ENCODE peak calls at places on chromosome 4, in four cellular contexts. One of them, this sample, is unnamed.

GRCh38 chr4:4866124-4866832 is 6.8 kb downstream of the MSX1 start:
- DNase-seq in esophagus muscularis mucosa: no peak
- DNase-seq in upper lobe of right lung: no peak
- DNase-seq in H9: no peak
- DNase-seq in this sample: no peak

GRCh38 chr4:139951051-139951450 is 202.9 kb downstream of the MAML3 start:
- DNase-seq in esophagus muscularis mucosa: no peak
- DNase-seq in H9: no peak
- DNase-seq in upper lobe of right lung: no peak
- DNase-seq in this sample: no peak

GRCh38 chr4:20028694-20029093 is 223.0 kb upstream of the SLIT2 start:
- DNase-seq in upper lobe of right lung: no peak
- DNase-seq in H9: no peak
- DNase-seq in esophagus muscularis mucosa: no peak
- DNase-seq in this sample: no peak

GRCh38 chr4:153474251-153474650 is 8.1 kb downstream of the TMEM131L start:
- DNase-seq in esophagus muscularis mucosa: no peak
- DNase-seq in upper lobe of right lung: no peak
- DNase-seq in H9: no peak
- DNase-seq in this sample: no peak

GRCh38 chr4:150007512-150007911 is 70.7 kb upstream of the DCLK2 start:
- DNase-seq in H9: no peak
- DNase-seq in upper lobe of right lung: no peak
- DNase-seq in esophagus muscularis mucosa: no peak
- DNase-seq in this sample: no peak

GRCh38 chr4:105843941-105844340 is 51.3 kb upstream of the NPNT start:
- DNase-seq in H9: no peak
- DNase-seq in upper lobe of right lung: no peak
- DNase-seq in esophagus muscularis mucosa: no peak
- DNase-seq in this sample: no peak

GRCh38 chr4:107838138-107838618 is 13.4 kb downstream of the SGMS2 start:
- DNase-seq in esophagus muscularis mucosa: no peak
- DNase-seq in upper lobe of right lung: no peak
- DNase-seq in H9: no peak
- DNase-seq in this sample: no peak

GRCh38 chr4:58809366-58809765 is 1699.2 kb upstream of the IGFBP7 start:
- DNase-seq in H9: no peak
- DNase-seq in upper lobe of right lung: no peak
- DNase-seq in esophagus muscularis mucosa: no peak
- DNase-seq in this sample: no peak

GRCh38 chr4:11773798-11774197 is 345.1 kb upstream of the HS3ST1 start:
- DNase-seq in esophagus muscularis mucosa: no peak
- DNase-seq in H9: no peak
- DNase-seq in upper lobe of right lung: no peak
- DNase-seq in this sample: no peak

GRCh38 chr4:110400071-110400470 is 75.9 kb upstream of the ENPEP start:
- DNase-seq in upper lobe of right lung: no peak
- DNase-seq in esophagus muscularis mucosa: no peak
- DNase-seq in H9: no peak
- DNase-seq in this sample: no peak

GRCh38 chr4:16227462-16227868 is 1.2 kb upstream of the TAPT1 start:
- DNase-seq in esophagus muscularis mucosa: no peak
- DNase-seq in upper lobe of right lung: peak; percentile 65
- DNase-seq in H9: no peak
- DNase-seq in this sample: no peak

GRCh38 chr4:75099321-75099720 is 166.4 kb downstream of the PARM1 start:
- DNase-seq in H9: no peak
- DNase-seq in upper lobe of right lung: no peak
- DNase-seq in esophagus muscularis mucosa: no peak
- DNase-seq in this sample: no peak

GRCh38 chr4:48341776-48342558 is 638 bp downstream of the SLAIN2 start:
- DNase-seq in upper lobe of right lung: peak; percentile 83
- DNase-seq in H9: peak; percentile 67
- DNase-seq in esophagus muscularis mucosa: no peak
- DNase-seq in this sample: no peak

GRCh38 chr4:53169695-53170617 is 195.9 kb downstream of the SCFD2 start:
- DNase-seq in esophagus muscularis mucosa: no peak
- DNase-seq in H9: no peak
- DNase-seq in upper lobe of right lung: no peak
- DNase-seq in this sample: no peak

GRCh38 chr4:106201373-106201772 is 114.6 kb downstream of the TBCK start:
- DNase-seq in upper lobe of right lung: no peak
- DNase-seq in H9: no peak
- DNase-seq in esophagus muscularis mucosa: no peak
- DNase-seq in this sample: no peak

GRCh38 chr4:62243895-62244294 is 1043.8 kb downstream of the ADGRL3 start:
- DNase-seq in H9: no peak
- DNase-seq in upper lobe of right lung: no peak
- DNase-seq in esophagus muscularis mucosa: no peak
- DNase-seq in this sample: no peak

GRCh38 chr4:125401784-125402183 is 87.0 kb downstream of the FAT4 start:
- DNase-seq in esophagus muscularis mucosa: no peak
- DNase-seq in upper lobe of right lung: no peak
- DNase-seq in H9: no peak
- DNase-seq in this sample: no peak

GRCh38 chr4:178148106-178148505 is 705.9 kb upstream of the AGA start:
- DNase-seq in upper lobe of right lung: no peak
- DNase-seq in H9: no peak
- DNase-seq in esophagus muscularis mucosa: no peak
- DNase-seq in this sample: no peak

GRCh38 chr4:5361968-5362367 is 310.7 kb downstream of the STK32B start:
- DNase-seq in H9: no peak
- DNase-seq in esophagus muscularis mucosa: no peak
- DNase-seq in upper lobe of right lung: no peak
- DNase-seq in this sample: no peak

GRCh38 chr4:107734120-107734519 is 14.1 kb upstream of the PAPSS1 start:
- DNase-seq in upper lobe of right lung: no peak
- DNase-seq in H9: peak; percentile 52
- DNase-seq in esophagus muscularis mucosa: no peak
- DNase-seq in this sample: no peak

GRCh38 chr4:15653864-15654391 is 1.2 kb downstream of the FBXL5 start:
- DNase-seq in esophagus muscularis mucosa: no peak
- DNase-seq in H9: no peak
- DNase-seq in upper lobe of right lung: no peak
- DNase-seq in this sample: no peak

GRCh38 chr4:106502106-106502699 is 133.6 kb upstream of the GIMD1 start:
- DNase-seq in H9: peak; percentile 68
- DNase-seq in esophagus muscularis mucosa: no peak
- DNase-seq in upper lobe of right lung: peak; percentile 73
- DNase-seq in this sample: peak; percentile 64

GRCh38 chr4:128461300-128462103 is 173.9 kb upstream of the PGRMC2 start:
- DNase-seq in esophagus muscularis mucosa: no peak
- DNase-seq in H9: no peak
- DNase-seq in upper lobe of right lung: no peak
- DNase-seq in this sample: no peak

GRCh38 chr4:1080961-1081688 is 32.2 kb downstream of the RNF212 start:
- DNase-seq in upper lobe of right lung: no peak
- DNase-seq in H9: peak; percentile 46
- DNase-seq in esophagus muscularis mucosa: no peak
- DNase-seq in this sample: no peak

GRCh38 chr4:85762204-85762884 is 287.4 kb downstream of the ARHGAP24 start:
- DNase-seq in H9: no peak
- DNase-seq in esophagus muscularis mucosa: no peak
- DNase-seq in upper lobe of right lung: no peak
- DNase-seq in this sample: no peak

GRCh38 chr4:146134761-146135160 is 40.8 kb upstream of the LSM6 start:
- DNase-seq in esophagus muscularis mucosa: no peak
- DNase-seq in H9: no peak
- DNase-seq in upper lobe of right lung: no peak
- DNase-seq in this sample: no peak

GRCh38 chr4:52982246-52982950 is 120.3 kb downstream of the RASL11B start:
- DNase-seq in upper lobe of right lung: no peak
- DNase-seq in H9: no peak
- DNase-seq in esophagus muscularis mucosa: no peak
- DNase-seq in this sample: no peak

GRCh38 chr4:26574563-26574962 is 9.3 kb upstream of the TBC1D19 start:
- DNase-seq in upper lobe of right lung: no peak
- DNase-seq in H9: no peak
- DNase-seq in esophagus muscularis mucosa: no peak
- DNase-seq in this sample: no peak

GRCh38 chr4:73615613-73616012 is 4.6 kb downstream of the RASSF6 start:
- DNase-seq in upper lobe of right lung: no peak
- DNase-seq in esophagus muscularis mucosa: no peak
- DNase-seq in H9: peak; percentile 83
- DNase-seq in this sample: no peak

GRCh38 chr4:7974425-7974824 is 34.8 kb upstream of the AFAP1 start:
- DNase-seq in H9: no peak
- DNase-seq in esophagus muscularis mucosa: no peak
- DNase-seq in upper lobe of right lung: no peak
- DNase-seq in this sample: no peak

GRCh38 chr4:7976025-7976424 is 36.4 kb upstream of the AFAP1 start:
- DNase-seq in H9: no peak
- DNase-seq in upper lobe of right lung: no peak
- DNase-seq in esophagus muscularis mucosa: no peak
- DNase-seq in this sample: no peak

GRCh38 chr4:7971159-7971631 is 31.5 kb upstream of the AFAP1 start:
- DNase-seq in H9: no peak
- DNase-seq in esophagus muscularis mucosa: no peak
- DNase-seq in upper lobe of right lung: no peak
- DNase-seq in this sample: no peak

GRCh38 chr4:7971881-7972500 is 32.3 kb upstream of the AFAP1 start:
- DNase-seq in esophagus muscularis mucosa: no peak
- DNase-seq in H9: no peak
- DNase-seq in upper lobe of right lung: no peak
- DNase-seq in this sample: no peak

GRCh38 chr4:7973545-7973981 is 33.9 kb upstream of the AFAP1 start:
- DNase-seq in upper lobe of right lung: no peak
- DNase-seq in H9: no peak
- DNase-seq in esophagus muscularis mucosa: no peak
- DNase-seq in this sample: no peak
- H3K4me1 ChIP-seq in upper lobe of right lung: peaks cover 36% of the 10 kb centered on the region
- H3K4me1 ChIP-seq in H9: peaks cover 1% of the 10 kb centered on the region
- H3K4me1 ChIP-seq in esophagus muscularis mucosa: peaks cover 54% of the 10 kb centered on the region
- H3K4me1 ChIP-seq in this sample: peaks cover 7% of the 10 kb centered on the region

DNA sequence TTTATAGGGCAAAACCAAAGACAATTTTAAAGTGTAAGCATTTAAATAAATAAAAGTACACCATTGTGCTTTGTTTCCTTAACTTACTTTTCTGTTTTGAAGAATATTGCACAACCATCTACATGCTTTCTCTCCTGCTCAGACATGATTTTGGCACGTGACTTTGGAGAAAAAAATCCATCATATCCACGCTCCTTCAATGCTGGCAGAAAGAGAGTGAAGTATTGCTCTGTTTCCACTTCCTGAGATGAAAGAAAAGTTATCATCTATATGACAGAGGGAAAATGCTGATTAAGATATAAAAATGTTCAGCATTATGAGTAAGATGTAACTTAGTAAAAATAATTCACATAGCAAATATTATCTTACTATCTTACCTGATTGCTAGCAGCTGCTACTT is 77.1 kb downstream of the CNOT6L start:
- DNase-seq in upper lobe of right lung: no peak
- DNase-seq in H9: no peak
- DNase-seq in esophagus muscularis mucosa: no peak
- DNase-seq in this sample: no peak
- H3K4me1 ChIP-seq in upper lobe of right lung: no peaks in the 10 kb centered on the region
- H3K4me1 ChIP-seq in H9: no peaks in the 10 kb centered on the region
- H3K4me1 ChIP-seq in esophagus muscularis mucosa: peaks cover 1% of the 10 kb centered on the region
- H3K4me1 ChIP-seq in this sample: no peaks in the 10 kb centered on the region

GRCh38 chr4:151690884-151691283 is 69.9 kb downstream of the GATB start:
- DNase-seq in upper lobe of right lung: no peak
- DNase-seq in H9: no peak
- DNase-seq in esophagus muscularis mucosa: no peak
- DNase-seq in this sample: no peak

GRCh38 chr4:151688785-151689043 is 72.1 kb downstream of the GATB start:
- DNase-seq in H9: no peak
- DNase-seq in esophagus muscularis mucosa: no peak
- DNase-seq in upper lobe of right lung: no peak
- DNase-seq in this sample: no peak

GRCh38 chr4:151689211-151689991 is 71.4 kb downstream of the GATB start:
- DNase-seq in H9: no peak
- DNase-seq in upper lobe of right lung: no peak
- DNase-seq in esophagus muscularis mucosa: no peak
- DNase-seq in this sample: no peak

GRCh38 chr4:151691639-151692442 is 69.0 kb downstream of the GATB start:
- DNase-seq in H9: no peak
- DNase-seq in upper lobe of right lung: no peak
- DNase-seq in esophagus muscularis mucosa: no peak
- DNase-seq in this sample: no peak

GRCh38 chr4:151690164-151690856 is 70.5 kb downstream of the GATB start:
- DNase-seq in upper lobe of right lung: no peak
- DNase-seq in H9: no peak
- DNase-seq in esophagus muscularis mucosa: no peak
- DNase-seq in this sample: no peak
- H3K4me1 ChIP-seq in upper lobe of right lung: peaks cover 21% of the 10 kb centered on the region
- H3K4me1 ChIP-seq in H9: no peaks in the 10 kb centered on the region
- H3K4me1 ChIP-seq in esophagus muscularis mucosa: peaks cover 61% of the 10 kb centered on the region
- H3K4me1 ChIP-seq in this sample: no peaks in the 10 kb centered on the region

GRCh38 chr4:55186123-55186522 is 60.7 kb upstream of the KDR start:
- DNase-seq in esophagus muscularis mucosa: no peak
- DNase-seq in H9: no peak
- DNase-seq in upper lobe of right lung: no peak
- DNase-seq in this sample: no peak
- H3K4me1 ChIP-seq in esophagus muscularis mucosa: peaks cover 4% of the 10 kb centered on the region
- H3K4me1 ChIP-seq in H9: peaks cover 27% of the 10 kb centered on the region
- H3K4me1 ChIP-seq in upper lobe of right lung: no peaks in the 10 kb centered on the region
- H3K4me1 ChIP-seq in this sample: peaks cover 2% of the 10 kb centered on the region

GRCh38 chr4:168859888-168860694 is 150.0 kb downstream of the CBR4 start:
- DNase-seq in esophagus muscularis mucosa: no peak
- DNase-seq in upper lobe of right lung: no peak
- DNase-seq in H9: no peak
- DNase-seq in this sample: no peak
- H3K4me1 ChIP-seq in esophagus muscularis mucosa: peaks cover 98% of the 10 kb centered on the region
- H3K4me1 ChIP-seq in upper lobe of right lung: peaks cover 30% of the 10 kb centered on the region
- H3K4me1 ChIP-seq in H9: peaks cover 2% of the 10 kb centered on the region
- H3K4me1 ChIP-seq in this sample: peaks cover 1% of the 10 kb centered on the region

GRCh38 chr4:36249605-36250004 is 5.3 kb upstream of the ARAP2 start:
- DNase-seq in H9: no peak
- DNase-seq in esophagus muscularis mucosa: no peak
- DNase-seq in upper lobe of right lung: no peak
- DNase-seq in this sample: no peak

GRCh38 chr4:36254355-36254754 is 10.0 kb upstream of the ARAP2 start:
- DNase-seq in esophagus muscularis mucosa: no peak
- DNase-seq in upper lobe of right lung: no peak
- DNase-seq in H9: no peak
- DNase-seq in this sample: no peak

GRCh38 chr4:36256398-36256828 is 12.1 kb upstream of the ARAP2 start:
- DNase-seq in H9: no peak
- DNase-seq in upper lobe of right lung: no peak
- DNase-seq in esophagus muscularis mucosa: no peak
- DNase-seq in this sample: no peak

GRCh38 chr4:36255575-36255974 is 11.3 kb upstream of the ARAP2 start:
- DNase-seq in esophagus muscularis mucosa: no peak
- DNase-seq in upper lobe of right lung: no peak
- DNase-seq in H9: no peak
- DNase-seq in this sample: no peak

DNA sequence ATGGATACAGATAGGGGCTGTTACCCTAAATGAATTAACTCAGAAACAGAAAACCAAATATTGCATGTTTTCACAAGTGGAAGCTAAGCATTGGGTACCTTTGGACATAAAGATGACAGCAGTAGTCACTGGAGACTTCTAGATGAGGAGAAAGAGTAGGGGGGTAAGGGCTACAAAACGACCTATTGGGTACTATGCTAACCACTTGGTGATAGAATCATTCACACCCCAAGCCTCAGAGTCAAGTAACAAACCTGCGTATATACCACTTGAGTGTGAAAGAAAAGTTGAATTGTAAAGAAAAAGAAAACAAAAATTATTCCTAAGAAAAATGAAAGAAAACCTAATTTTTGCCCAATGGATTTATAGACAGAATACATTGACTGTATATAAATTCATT is 7.7 kb upstream of the ARAP2 start:
- DNase-seq in H9: no peak
- DNase-seq in esophagus muscularis mucosa: no peak
- DNase-seq in upper lobe of right lung: no peak
- DNase-seq in this sample: no peak
- H3K4me1 ChIP-seq in H9: no peaks in the 10 kb centered on the region
- H3K4me1 ChIP-seq in esophagus muscularis mucosa: no peaks in the 10 kb centered on the region
- H3K4me1 ChIP-seq in upper lobe of right lung: peaks cover 6% of the 10 kb centered on the region
- H3K4me1 ChIP-seq in this sample: no peaks in the 10 kb centered on the region